ENCODE peak calls at places on chromosome 17, in seven cellular contexts. U is mesothelial cell of epicardium; V is CD4-positive, alpha-beta T cell; J is GM06990; G is progenitor cell of endocrine pancreas; D is endothelial cell; A is nephron progenitor cell. H is an unnamed sample.

GRCh38 chr17:62565817-62566216 is 61.7 kb upstream of the MRC2 start:
- DNase-seq in U (no peak), V (no peak), J (no peak), G (no peak), D (no peak), A (no peak), H (no peak)

GRCh38 chr17:32111141-32111771 is 31.0 kb upstream of the RHOT1 start:
- DNase-seq in U (peak; percentile 83), G (no peak), D (peak; percentile 37), V (peak; percentile 5), A (no peak), J (peak; percentile 15), H (no peak)

GRCh38 chr17:78316867-78317816 is 42.7 kb downstream of the SOCS3 start:
- DNase-seq in G (no peak), D (no peak), V (no peak), A (peak; percentile 48), U (no peak), J (no peak), H (peak; percentile 86)

GRCh38 chr17:64441772-64442549 is 7.0 kb upstream of the MILR1 start:
- DNase-seq in D (no peak), G (no peak), V (no peak), J (peak; percentile 30), U (no peak), A (no peak), H (no peak)

GRCh38 chr17:42475853-42476252 is 17.2 kb downstream of the ATP6V0A1 start:
- DNase-seq in V (no peak), D (no peak), U (no peak), A (no peak), G (no peak), J (no peak), H (no peak)

GRCh38 chr17:35257080-35257701 is 14.3 kb downstream of the SLFN5 start:
- DNase-seq in J (no peak), D (no peak), A (no peak), G (no peak), U (no peak), V (no peak), H (peak; percentile 50)

GRCh38 chr17:70157151-70157550 is 12.2 kb upstream of the KCNJ2 start:
- DNase-seq in G (no peak), U (no peak), J (no peak), V (no peak), A (no peak), D (no peak), H (no peak)

GRCh38 chr17:65039349-65039988 is 17.1 kb downstream of the GNA13 start:
- DNase-seq in U (no peak), D (no peak), A (no peak), V (peak; percentile 37), J (peak; percentile 72), G (no peak), H (no peak)

GRCh38 chr17:73826181-73826871 is 182.1 kb upstream of the SDK2 start:
- DNase-seq in D (no peak), J (no peak), U (no peak), V (no peak), G (no peak), A (no peak), H (no peak)

GRCh38 chr17:2898255-2898926 is 102.2 kb downstream of the RAP1GAP2 start:
- DNase-seq in J (no peak), U (no peak), D (no peak), V (no peak), A (no peak), G (no peak), H (no peak)

GRCh38 chr17:67434061-67434525 is 57.0 kb downstream of the PITPNC1 start:
- DNase-seq in D (no peak), V (peak; percentile 33), A (no peak), J (no peak), U (no peak), G (no peak), H (peak; percentile 60)

GRCh38 chr17:50562266-50563094 is 2.0 kb downstream of the CACNA1G start:
- DNase-seq in U (no peak), D (no peak), V (no peak), G (no peak), A (no peak), J (no peak), H (no peak)

GRCh38 chr17:39867084-39867890 is 715 bp upstream of the ZPBP2 start:
- DNase-seq in G (no peak), D (no peak), V (peak; percentile 28), A (no peak), U (no peak), J (peak; percentile 78), H (no peak)

GRCh38 chr17:348692-349425 is 3.7 kb downstream of the RPH3AL start:
- DNase-seq in J (no peak), U (no peak), G (no peak), D (no peak), A (no peak), V (no peak), H (peak; percentile 68)

GRCh38 chr17:37607637-37608368 is 1.4 kb downstream of the SYNRG start:
- DNase-seq in A (no peak), V (peak; percentile 1), U (no peak), J (peak; percentile 54), G (no peak), D (peak; percentile 11), H (no peak)

GRCh38 chr17:42279776-42280630 is 3.8 kb upstream of the STAT5B start:
- DNase-seq in D (no peak), G (no peak), U (peak; percentile 5), V (no peak), A (no peak), J (no peak), H (no peak)

GRCh38 chr17:82941021-82942001 is 101.5 kb upstream of the ZNF750 start:
- DNase-seq in G (no peak), A (no peak), V (no peak), J (no peak), D (no peak), U (no peak), H (peak; percentile 29)

GRCh38 chr17:16491131-16491702 is 776 bp downstream of the LRRC75A start:
- DNase-seq in D (no peak), U (peak; percentile 42), A (peak; percentile 45), V (no peak), G (peak; percentile 26), J (no peak), H (no peak)

DNA sequence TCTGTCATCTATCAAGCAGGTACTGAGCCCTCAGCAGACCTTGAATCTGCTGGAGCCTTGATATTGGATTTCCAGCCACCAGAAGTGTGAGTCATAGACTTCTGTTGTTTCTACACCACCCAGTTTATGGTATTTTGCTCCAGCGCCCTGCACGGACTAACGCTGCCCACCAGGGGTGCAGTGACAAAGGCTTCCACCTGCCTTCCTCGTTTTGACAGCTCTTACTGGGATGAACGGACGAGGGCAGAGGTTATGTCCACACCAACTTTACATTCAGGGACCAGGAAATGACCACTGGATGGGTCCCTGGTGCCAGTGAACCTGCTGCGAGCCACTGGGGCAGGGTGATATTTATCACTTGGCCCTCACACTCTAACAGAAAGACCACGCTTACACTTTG is 66.6 kb upstream of the CBX4 start:
- DNase-seq in A (no peak), J (no peak), G (no peak), U (no peak), V (no peak), D (no peak), H (no peak)
- TF ChIP-seq CTCF in A (peak; percentile 31), J (no peak), G (peak; percentile 52), U (peak; percentile 14), V (no peak), D (peak; percentile 47), H (no peak)

GRCh38 chr17:75524971-75525805 is at the start of gene LLGL2:
- DNase-seq in V (peak; percentile 68), U (peak; percentile 84), J (peak; percentile 88), A (peak; percentile 80), G (peak; percentile 89), D (peak; percentile 68), H (peak; percentile 84)
- TF ChIP-seq CTCF in V (peak; percentile 44), U (no peak), J (peak; percentile 36), A (no peak), G (peak; percentile 56), D (no peak), H (peak; percentile 36)

GRCh38 chr17:1769826-1770477 is 8.1 kb downstream of the SERPINF1 start:
- DNase-seq in V (no peak), J (no peak), A (peak; percentile 29), G (peak; percentile 55), U (no peak), D (no peak), H (no peak)
- TF ChIP-seq CTCF in V (no peak), J (no peak), A (no peak), G (no peak), U (no peak), D (no peak), H (no peak)

DNA sequence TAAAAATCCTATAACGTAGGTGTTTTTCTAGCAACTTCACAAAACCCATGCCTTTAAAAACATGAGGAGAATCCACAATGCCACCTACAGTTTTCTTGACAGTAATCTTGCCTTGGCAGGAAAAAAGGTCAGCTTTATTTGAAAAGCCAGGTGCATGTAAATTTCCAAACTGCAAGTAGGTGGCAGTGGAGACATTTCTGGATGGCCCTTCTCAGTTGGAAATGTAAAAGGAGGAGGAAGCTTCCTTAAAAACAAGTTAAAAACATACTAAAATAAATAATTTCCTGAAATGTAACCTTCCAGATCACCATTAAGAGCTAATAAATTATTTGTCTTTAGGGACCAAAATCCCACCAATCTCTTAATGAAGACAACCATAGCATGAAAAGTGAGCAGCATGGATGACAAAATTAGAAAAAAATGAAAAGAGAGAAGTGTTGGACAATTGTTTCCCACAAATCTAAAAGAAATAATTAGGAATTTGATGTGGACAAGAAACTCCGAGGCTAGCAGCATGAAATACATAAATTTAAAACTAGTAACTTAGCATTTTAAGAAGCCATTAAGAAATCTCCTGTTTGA is 152.2 kb downstream of the SNX11 start:
- DNase-seq in G (no peak), J (no peak), V (no peak), D (no peak), A (no peak), U (no peak), H (no peak)
- TF ChIP-seq CTCF in G (peak; percentile 71), J (peak; percentile 55), V (peak; percentile 42), D (peak; percentile 60), A (peak; percentile 62), U (peak; percentile 64), H (peak; percentile 35)

GRCh38 chr17:80124351-80124981 is 22.5 kb downstream of the EIF4A3 start:
- DNase-seq in V (no peak), J (no peak), D (peak; percentile 62), A (no peak), U (peak; percentile 38), G (peak; percentile 44), H (no peak)
- TF ChIP-seq CTCF in V (no peak), J (peak; percentile 53), D (no peak), A (peak; percentile 55), U (no peak), G (peak; percentile 84), H (no peak)

GRCh38 chr17:20010099-20010863 is 1.1 kb downstream of the SPECC1 start:
- DNase-seq in D (peak; percentile 29), A (no peak), G (no peak), V (no peak), U (no peak), J (no peak), H (no peak)
- TF ChIP-seq CTCF in D (no peak), A (no peak), G (peak; percentile 41), V (no peak), U (no peak), J (no peak), H (peak; percentile 10)